ENCODE peak calls at places on chromosomes 16 and 17, in nine cellular contexts. K is cardiac muscle cell, D is AG09319, F is HCT116, M is cardiac fibroblast, Z is hepatocyte, X is lung, N is lower leg skin, S is foreskin fibroblast. C is an unnamed sample.

GRCh38 chr16:2007081-2007836 is 2.4 kb downstream of the ZNF598 start:
- DNase-seq in Z (no peak), F (no peak), N (no peak), K (no peak), M (no peak), D (no peak), S (no peak), X (no peak), C (no peak)

GRCh38 chr17:56867948-56868376 is 34.0 kb downstream of the DGKE start:
- DNase-seq in Z (no peak), X (no peak), N (no peak), M (peak; percentile 56), S (peak; percentile 72), D (no peak), K (peak; percentile 56), F (no peak), C (no peak)

GRCh38 chr17:41177727-41178271 is at the start of gene KRTAP4-2:
- DNase-seq in K (no peak), M (no peak), D (no peak), Z (no peak), X (no peak), N (no peak), S (no peak), F (no peak), C (no peak)

GRCh38 chr16:25859645-25860044 is 167.9 kb downstream of the HS3ST4 start:
- DNase-seq in N (no peak), S (no peak), M (no peak), K (no peak), D (no peak), Z (no peak), X (no peak), F (no peak), C (no peak)

GRCh38 chr17:66459811-66460270 is 157.4 kb downstream of the PRKCA start:
- DNase-seq in D (peak; percentile 96), M (peak; percentile 99), Z (peak; percentile 80), S (peak; percentile 99), K (peak; percentile 99), X (peak; percentile 58), F (peak; percentile 77), N (peak; percentile 42), C (no peak)

GRCh38 chr16:76837872-76838271 is 353.1 kb upstream of the MON1B start:
- DNase-seq in K (no peak), D (no peak), F (no peak), Z (no peak), N (no peak), S (no peak), X (no peak), M (no peak), C (no peak)

GRCh38 chr17:21041753-21042433 is 918 bp downstream of the USP22 start:
- DNase-seq in M (peak; percentile 91), Z (peak; percentile 91), S (peak; percentile 68), D (peak; percentile 48), F (peak; percentile 48), X (peak; percentile 79), N (peak; percentile 84), K (peak; percentile 87), C (peak; percentile 79)

GRCh38 chr16:61797960-61798359 is 238.3 kb downstream of the CDH8 start:
- DNase-seq in X (no peak), Z (no peak), M (no peak), F (no peak), K (no peak), S (no peak), D (no peak), N (no peak), C (no peak)

GRCh38 chr17:41666336-41666680 is 22.4 kb upstream of the EIF1 start:
- DNase-seq in Z (peak; percentile 75), F (no peak), K (peak; percentile 58), S (peak; percentile 48), D (no peak), X (no peak), N (no peak), M (peak; percentile 55), C (no peak)

GRCh38 chr17:9529033-9529748 is 46.4 kb downstream of the STX8 start:
- DNase-seq in Z (peak; percentile 11), F (no peak), X (no peak), M (peak; percentile 38), N (no peak), K (peak; percentile 47), D (no peak), S (peak; percentile 22), C (no peak)

GRCh38 chr16:1363501-1364041 is 11.8 kb downstream of the GNPTG start:
- DNase-seq in F (peak; percentile 23), D (no peak), X (peak; percentile 58), K (peak; percentile 41), Z (peak; percentile 75), M (peak; percentile 43), N (no peak), S (peak; percentile 19), C (no peak)

GRCh38 chr17:78357177-78357586 is 2.7 kb downstream of the SOCS3 start:
- DNase-seq in X (no peak), S (peak; percentile 72), K (peak; percentile 87), M (peak; percentile 88), Z (no peak), D (no peak), N (no peak), F (no peak), C (no peak)

GRCh38 chr17:41654908-41655607 is 30.7 kb upstream of the KRT17 start:
- DNase-seq in D (no peak), N (no peak), K (no peak), Z (no peak), S (no peak), F (no peak), M (no peak), X (no peak), C (no peak)

GRCh38 chr17:79393358-79394038 is 217.4 kb downstream of the RBFOX3 start:
- DNase-seq in K (peak; percentile 80), X (peak; percentile 74), Z (peak; percentile 90), D (peak; percentile 14), F (peak; percentile 37), S (peak; percentile 50), M (peak; percentile 75), N (peak; percentile 65), C (peak; percentile 92)

GRCh38 chr17:17206149-17206912 is at the start of gene PLD6:
- DNase-seq in K (peak; percentile 67), D (peak; percentile 42), N (peak; percentile 79), S (peak; percentile 73), Z (no peak), X (peak; percentile 86), M (peak; percentile 77), F (peak; percentile 69), C (no peak)

DNA sequence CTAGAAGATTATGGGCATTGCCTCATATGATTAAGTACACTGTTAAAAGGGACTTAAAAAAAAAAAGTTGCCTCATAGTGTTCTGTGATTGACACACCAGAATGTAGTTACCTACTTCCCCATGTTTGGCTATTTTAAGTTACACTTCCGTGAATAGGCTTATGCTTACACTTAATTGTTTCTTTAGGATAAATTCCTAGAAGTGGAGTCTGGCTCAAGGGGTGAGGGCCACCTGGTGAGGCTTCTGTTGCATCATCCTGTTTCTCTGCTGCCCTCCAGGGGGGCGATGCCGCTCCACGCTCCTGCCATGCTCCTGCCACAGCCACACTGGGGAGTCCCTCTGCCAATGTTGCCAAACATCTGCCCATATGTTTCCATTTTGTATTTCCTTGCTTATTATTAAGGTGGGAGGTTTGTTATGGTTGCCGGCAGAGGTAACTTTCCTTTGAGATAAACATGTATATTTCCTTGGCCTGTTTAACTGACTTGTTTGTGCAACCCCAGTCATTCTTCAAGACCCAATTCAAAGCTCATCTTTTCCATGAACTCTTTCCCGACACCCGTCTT is 73.1 kb downstream of the KSR1 start:
- DNase-seq in M (peak; percentile 72), K (peak; percentile 71), F (no peak), D (no peak), N (no peak), Z (no peak), X (peak; percentile 46), S (no peak), C (no peak)
- TF ChIP-seq CTCF in M (no peak), K (peak; percentile 14), F (peak; percentile 23), D (no peak), N (no peak), Z (no peak), X (no peak), S (no peak), C (no peak)

GRCh38 chr16:17050468-17050867 is 420.3 kb downstream of the XYLT1 start:
- DNase-seq in F (no peak), K (no peak), Z (no peak), M (no peak), D (no peak), X (no peak), N (no peak), S (no peak), C (no peak)

GRCh38 chr16:17056666-17057065 is 414.1 kb downstream of the XYLT1 start:
- DNase-seq in D (no peak), K (no peak), M (no peak), X (peak; percentile 5), S (no peak), Z (no peak), N (no peak), F (no peak), C (no peak)

GRCh38 chr16:17058471-17058870 is 412.3 kb downstream of the XYLT1 start:
- DNase-seq in K (no peak), N (no peak), D (no peak), S (no peak), F (no peak), X (peak; percentile 14), Z (no peak), M (no peak), C (no peak)

GRCh38 chr16:17053536-17054160 is 417.1 kb downstream of the XYLT1 start:
- DNase-seq in Z (no peak), X (no peak), S (no peak), D (no peak), K (no peak), M (no peak), N (no peak), F (no peak), C (no peak)
- TF ChIP-seq CTCF in Z (no peak), X (no peak), S (no peak), D (no peak), K (no peak), M (no peak), N (no peak), F (no peak), C (peak; percentile 31)

DNA sequence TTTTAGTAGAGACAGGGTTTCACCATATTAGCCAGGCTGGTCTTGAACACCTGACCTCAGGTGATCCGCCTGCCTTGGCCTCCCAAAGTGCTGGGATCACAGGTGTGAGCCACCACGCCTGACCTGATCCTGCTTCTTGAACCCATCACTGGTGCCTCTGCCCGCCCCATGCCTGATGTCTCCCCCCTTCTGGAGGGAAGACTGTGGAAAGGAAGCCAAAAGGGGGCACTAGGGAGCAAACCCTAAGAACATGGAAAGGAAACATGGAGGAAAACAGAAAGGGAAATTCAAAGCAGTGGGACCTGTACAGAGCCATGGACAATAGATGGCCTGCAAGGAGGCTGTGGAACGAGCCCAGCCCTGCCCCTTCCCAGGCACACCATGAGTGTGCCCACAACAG is 31.1 kb upstream of the FASN start:
- DNase-seq in K (no peak), F (peak; percentile 12), N (no peak), S (no peak), D (no peak), Z (no peak), M (no peak), X (no peak), C (no peak)
- TF ChIP-seq CTCF in K (peak; percentile 23), F (no peak), N (no peak), S (peak; percentile 2), D (no peak), Z (no peak), M (peak; percentile 35), X (no peak), C (peak; percentile 24)

DNA sequence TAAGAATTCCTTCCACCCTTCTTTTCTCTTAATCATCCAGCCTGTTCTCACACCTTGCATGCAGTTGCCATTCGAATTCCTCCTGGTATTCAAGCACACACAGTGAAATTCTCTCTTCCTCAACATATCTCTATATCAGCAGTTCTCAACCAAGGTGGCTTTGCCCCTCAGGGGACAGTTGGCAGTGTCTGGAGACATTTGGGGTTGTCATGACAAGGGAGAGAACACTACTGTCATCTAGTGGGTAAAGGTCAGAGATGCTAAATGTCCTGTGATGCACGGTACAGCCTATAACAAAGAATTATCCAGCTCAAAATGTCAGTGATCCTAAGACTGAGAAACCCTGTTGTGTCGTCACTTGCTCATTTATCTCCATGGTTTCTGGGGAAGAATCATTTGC is 94.8 kb upstream of the CPHXL start:
- DNase-seq in Z (no peak), M (no peak), F (no peak), D (no peak), S (no peak), X (no peak), N (no peak), K (no peak), C (no peak)
- TF ChIP-seq CTCF in Z (no peak), M (no peak), F (no peak), D (no peak), S (no peak), X (no peak), N (no peak), K (no peak), C (no peak)

C was measured in type B pancreatic cell.